ENCODE peak calls at places on chromosomes 5 and 9, in five cellular contexts. One of them, this sample, is unnamed.

GRCh38 chr5:142621227-142621626 is 64.7 kb downstream of the FGF1 start:
- DNase-seq in vagina: no peak
- DNase-seq in HTR-8/SVneo: no peak
- DNase-seq in nephron progenitor cell: no peak
- DNase-seq in NCI-H446: no peak
- DNase-seq in this sample: no peak

GRCh38 chr5:103569313-103570060 is 6.9 kb upstream of the NUDT12 start:
- DNase-seq in vagina: no peak
- DNase-seq in HTR-8/SVneo: no peak
- DNase-seq in nephron progenitor cell: no peak
- DNase-seq in NCI-H446: no peak
- DNase-seq in this sample: peak; percentile 67

GRCh38 chr9:72809586-72809985 is 143.3 kb downstream of the ALDH1A1 start:
- DNase-seq in vagina: no peak
- DNase-seq in HTR-8/SVneo: no peak
- DNase-seq in nephron progenitor cell: no peak
- DNase-seq in NCI-H446: no peak
- DNase-seq in this sample: no peak

GRCh38 chr5:132766806-132767055 is 10.3 kb downstream of the SEPTIN8 start:
- DNase-seq in vagina: no peak
- DNase-seq in HTR-8/SVneo: no peak
- DNase-seq in nephron progenitor cell: no peak
- DNase-seq in NCI-H446: no peak
- DNase-seq in this sample: no peak

GRCh38 chr5:36152324-36153298 is 700 bp downstream of the SKP2 start:
- DNase-seq in vagina: no peak
- DNase-seq in HTR-8/SVneo: peak; percentile 15
- DNase-seq in nephron progenitor cell: peak; percentile 20
- DNase-seq in NCI-H446: no peak
- DNase-seq in this sample: peak; percentile 46

GRCh38 chr9:123860603-123861002 is 69.3 kb downstream of the DENND1A start:
- DNase-seq in vagina: no peak
- DNase-seq in HTR-8/SVneo: no peak
- DNase-seq in nephron progenitor cell: no peak
- DNase-seq in NCI-H446: no peak
- DNase-seq in this sample: peak; percentile 17

GRCh38 chr5:38039826-38040225 is 200.0 kb upstream of the GDNF start:
- DNase-seq in vagina: no peak
- DNase-seq in HTR-8/SVneo: no peak
- DNase-seq in nephron progenitor cell: no peak
- DNase-seq in NCI-H446: no peak
- DNase-seq in this sample: no peak

GRCh38 chr5:6576861-6577501 is 55.9 kb downstream of the NSUN2 start:
- DNase-seq in vagina: peak; percentile 69
- DNase-seq in HTR-8/SVneo: peak; percentile 74
- DNase-seq in nephron progenitor cell: no peak
- DNase-seq in NCI-H446: peak; percentile 78
- DNase-seq in this sample: peak; percentile 9

GRCh38 chr5:146588331-146588730 is 72.3 kb upstream of the GPR151 start:
- DNase-seq in vagina: no peak
- DNase-seq in HTR-8/SVneo: peak; percentile 35
- DNase-seq in nephron progenitor cell: no peak
- DNase-seq in NCI-H446: no peak
- DNase-seq in this sample: no peak

GRCh38 chr5:145752947-145753346 is 82.2 kb downstream of the PRELID2 start:
- DNase-seq in vagina: no peak
- DNase-seq in HTR-8/SVneo: no peak
- DNase-seq in nephron progenitor cell: no peak
- DNase-seq in NCI-H446: peak; percentile 68
- DNase-seq in this sample: no peak

GRCh38 chr5:66829826-66830225 is 233.6 kb downstream of the MAST4 start:
- DNase-seq in vagina: no peak
- DNase-seq in HTR-8/SVneo: no peak
- DNase-seq in nephron progenitor cell: no peak
- DNase-seq in NCI-H446: no peak
- DNase-seq in this sample: peak; percentile 70

GRCh38 chr5:132094393-132095076 is 20.9 kb downstream of the CSF2 start:
- DNase-seq in vagina: no peak
- DNase-seq in HTR-8/SVneo: peak; percentile 53
- DNase-seq in nephron progenitor cell: no peak
- DNase-seq in NCI-H446: no peak
- DNase-seq in this sample: peak; percentile 30

GRCh38 chr9:124122813-124123462 is 111.4 kb downstream of the LHX2 start:
- DNase-seq in vagina: no peak
- DNase-seq in HTR-8/SVneo: no peak
- DNase-seq in nephron progenitor cell: no peak
- DNase-seq in NCI-H446: no peak
- DNase-seq in this sample: no peak

GRCh38 chr9:79616013-79616412 is 44.2 kb downstream of the TLE4 start:
- DNase-seq in vagina: no peak
- DNase-seq in HTR-8/SVneo: no peak
- DNase-seq in nephron progenitor cell: no peak
- DNase-seq in NCI-H446: no peak
- DNase-seq in this sample: no peak

GRCh38 chr9:131370638-131371037 is 23.2 kb upstream of the PRRC2B start:
- DNase-seq in vagina: no peak
- DNase-seq in HTR-8/SVneo: no peak
- DNase-seq in nephron progenitor cell: no peak
- DNase-seq in NCI-H446: no peak
- DNase-seq in this sample: no peak

GRCh38 chr9:133703571-133704399 is 34.4 kb downstream of the SARDH start:
- DNase-seq in vagina: no peak
- DNase-seq in HTR-8/SVneo: no peak
- DNase-seq in nephron progenitor cell: peak; percentile 27
- DNase-seq in NCI-H446: no peak
- DNase-seq in this sample: no peak

GRCh38 chr5:176740131-176740701 is 70.1 kb upstream of the UNC5A start:
- DNase-seq in vagina: peak; percentile 56
- DNase-seq in HTR-8/SVneo: no peak
- DNase-seq in nephron progenitor cell: no peak
- DNase-seq in NCI-H446: peak; percentile 69
- DNase-seq in this sample: no peak

GRCh38 chr9:115640887-115641286 is 512.7 kb upstream of the PAPPA start:
- DNase-seq in vagina: no peak
- DNase-seq in HTR-8/SVneo: no peak
- DNase-seq in nephron progenitor cell: no peak
- DNase-seq in NCI-H446: no peak
- DNase-seq in this sample: no peak

GRCh38 chr5:40688127-40688756 is 8.5 kb downstream of the PTGER4 start:
- DNase-seq in vagina: peak; percentile 86
- DNase-seq in HTR-8/SVneo: peak; percentile 86
- DNase-seq in nephron progenitor cell: peak; percentile 87
- DNase-seq in NCI-H446: peak; percentile 94
- DNase-seq in this sample: peak; percentile 82

GRCh38 chr9:95092321-95093072 is 225.0 kb downstream of the FANCC start:
- DNase-seq in vagina: no peak
- DNase-seq in HTR-8/SVneo: peak; percentile 25
- DNase-seq in nephron progenitor cell: no peak
- DNase-seq in NCI-H446: no peak
- DNase-seq in this sample: peak; percentile 90

GRCh38 chr9:132589148-132590036 is 7.0 kb downstream of the BARHL1 start:
- DNase-seq in vagina: no peak
- DNase-seq in HTR-8/SVneo: no peak
- DNase-seq in nephron progenitor cell: peak; percentile 42
- DNase-seq in NCI-H446: no peak
- DNase-seq in this sample: no peak